ENCODE peak calls at places on chromosome 7, in four cellular contexts. D is ovary, S is neural progenitor cell, I is PC-3. Z is an unnamed sample.

GRCh38 chr7:137006293-137006692 is 137.8 kb downstream of the CHRM2 start:
- DNase-seq in D (peak; percentile 28), S (no peak), I (peak; percentile 18), Z (no peak)

GRCh38 chr7:158672975-158673374 is 31.6 kb downstream of the NCAPG2 start:
- DNase-seq in D (no peak), S (no peak), I (peak; percentile 73), Z (no peak)

GRCh38 chr7:158802535-158803199 is 26.6 kb downstream of the ESYT2 start:
- DNase-seq in D (no peak), S (no peak), I (peak; percentile 68), Z (no peak)

GRCh38 chr7:98619450-98620321 is 2.6 kb downstream of the NPTX2 start:
- DNase-seq in D (no peak), S (peak; percentile 67), I (no peak), Z (no peak)

GRCh38 chr7:54831644-54832095 is 72.7 kb upstream of the SEC61G start:
- DNase-seq in D (no peak), S (no peak), I (peak; percentile 95), Z (no peak)

GRCh38 chr7:12564996-12565764 is 5.3 kb upstream of the SCIN start:
- DNase-seq in D (no peak), S (no peak), I (peak; percentile 64), Z (no peak)

GRCh38 chr7:32242436-32242835 is 172.2 kb upstream of the PDE1C start:
- DNase-seq in D (no peak), S (no peak), I (no peak), Z (no peak)

GRCh38 chr7:117724898-117725297 is 148.3 kb downstream of the CTTNBP2 start:
- DNase-seq in D (no peak), S (no peak), I (no peak), Z (no peak)

GRCh38 chr7:28937593-28937992 is 20.5 kb downstream of the TRIL start:
- DNase-seq in D (no peak), S (no peak), I (no peak), Z (no peak)

GRCh38 chr7:48526375-48526732 is 355.1 kb downstream of the ABCA13 start:
- DNase-seq in D (no peak), S (no peak), I (no peak), Z (no peak)

GRCh38 chr7:130359276-130359857 is 14.8 kb downstream of the CPA5 start:
- DNase-seq in D (no peak), S (no peak), I (no peak), Z (peak; percentile 52)

GRCh38 chr7:48755061-48755555 is 169.2 kb upstream of the CDC14C start:
- DNase-seq in D (no peak), S (no peak), I (no peak), Z (no peak)

GRCh38 chr7:20784311-20785210 is 2.1 kb downstream of the SP8 start:
- DNase-seq in D (no peak), S (peak; percentile 74), I (peak; percentile 69), Z (no peak)

GRCh38 chr7:104921596-104921995 is 92.4 kb upstream of the KMT2E start:
- DNase-seq in D (no peak), S (no peak), I (no peak), Z (no peak)

GRCh38 chr7:131265227-131265626 is 62.4 kb upstream of the MKLN1 start:
- DNase-seq in D (no peak), S (no peak), I (no peak), Z (no peak)

GRCh38 chr7:34756025-34756437 is 98.0 kb downstream of the NPSR1 start:
- DNase-seq in D (no peak), S (no peak), I (no peak), Z (no peak)
- H3K4me1 ChIP-seq in D (no peaks in the 10 kb centered on the region), S (no peaks in the 10 kb centered on the region), I (no peaks in the 10 kb centered on the region), Z (no peaks in the 10 kb centered on the region)

GRCh38 chr7:108057951-108058391 is 55.0 kb upstream of the LAMB1 start:
- DNase-seq in D (no peak), S (no peak), I (no peak), Z (no peak)

GRCh38 chr7:108055541-108056135 is 52.7 kb upstream of the LAMB1 start:
- DNase-seq in D (no peak), S (peak; percentile 3), I (no peak), Z (no peak)

GRCh38 chr7:108053250-108053649 is 50.3 kb upstream of the LAMB1 start:
- DNase-seq in D (no peak), S (no peak), I (no peak), Z (no peak)

GRCh38 chr7:108051449-108051848 is 48.5 kb upstream of the LAMB1 start:
- DNase-seq in D (no peak), S (no peak), I (no peak), Z (no peak)

GRCh38 chr7:108054537-108054936 is 51.6 kb upstream of the LAMB1 start:
- DNase-seq in D (no peak), S (no peak), I (peak; percentile 54), Z (no peak)
- H3K4me1 ChIP-seq in D (peaks cover 4% of the 10 kb centered on the region), S (no peaks in the 10 kb centered on the region), I (peaks cover 4% of the 10 kb centered on the region), Z (peaks cover 16% of the 10 kb centered on the region)

DNA sequence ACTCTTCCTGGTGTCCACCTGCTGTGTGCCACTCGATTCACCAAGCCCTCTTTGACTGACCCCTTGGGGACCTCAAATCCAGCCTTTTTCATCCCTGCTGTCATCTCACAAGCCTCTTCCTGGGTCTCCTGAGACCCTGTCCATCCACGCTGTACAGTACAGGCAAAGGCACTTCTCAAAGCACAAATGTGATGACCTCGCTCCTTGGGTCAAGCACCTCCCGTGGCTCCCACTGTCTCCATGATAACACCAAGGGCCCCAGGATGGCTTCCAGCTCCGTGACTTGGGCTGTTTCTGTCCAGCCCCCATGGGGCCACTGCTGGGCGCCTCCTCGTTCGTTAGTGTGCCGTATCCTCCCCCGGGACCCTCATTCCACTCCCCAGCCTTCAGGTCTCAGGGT is 28.7 kb downstream of the PVRIG start:
- DNase-seq in D (no peak), S (no peak), I (no peak), Z (no peak)
- H3K4me1 ChIP-seq in D (peaks cover 4% of the 10 kb centered on the region), S (peaks cover 14% of the 10 kb centered on the region), I (peaks cover 23% of the 10 kb centered on the region), Z (peaks cover 5% of the 10 kb centered on the region)

DNA sequence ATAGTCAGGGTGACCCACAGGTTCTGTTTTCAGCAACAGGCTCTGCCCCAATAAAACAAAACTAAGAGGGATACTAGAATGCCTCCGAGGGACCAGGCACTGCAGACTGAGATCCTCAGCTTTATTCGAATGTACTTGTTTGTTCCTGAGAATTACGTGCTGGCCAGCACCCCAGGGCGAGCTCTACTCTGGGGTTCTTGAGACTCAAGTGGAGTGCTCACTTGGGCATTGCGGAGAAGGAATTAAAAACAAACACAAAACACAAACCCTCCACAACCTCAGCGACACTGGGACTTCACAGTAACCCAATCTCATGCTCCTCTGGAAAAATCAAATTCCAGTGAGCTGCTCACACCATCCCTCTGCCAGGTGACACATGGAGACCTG is 250.7 kb downstream of the TNS3 start:
- DNase-seq in D (no peak), S (no peak), I (no peak), Z (no peak)
- H3K4me1 ChIP-seq in D (peaks cover 32% of the 10 kb centered on the region), S (peaks cover 42% of the 10 kb centered on the region), I (no peaks in the 10 kb centered on the region), Z (no peaks in the 10 kb centered on the region)

GRCh38 chr7:18531539-18531938 is 36.0 kb downstream of the HDAC9 start:
- DNase-seq in D (no peak), S (no peak), I (no peak), Z (no peak)
- H3K4me1 ChIP-seq in D (no peaks in the 10 kb centered on the region), S (peaks cover 9% of the 10 kb centered on the region), I (peaks cover 6% of the 10 kb centered on the region), Z (no peaks in the 10 kb centered on the region)

GRCh38 chr7:23471090-23471859 is 984 bp upstream of the IGF2BP3 start:
- DNase-seq in D (no peak), S (peak; percentile 97), I (peak; percentile 78), Z (no peak)

GRCh38 chr7:23470290-23471089 is at the start of gene IGF2BP3:
- DNase-seq in D (no peak), S (peak; percentile 97), I (peak; percentile 92), Z (no peak)

GRCh38 chr7:23472556-23472955 is 2.3 kb upstream of the IGF2BP3 start:
- DNase-seq in D (no peak), S (no peak), I (no peak), Z (no peak)

GRCh38 chr7:23472974-23473847 is 2.9 kb upstream of the IGF2BP3 start:
- DNase-seq in D (no peak), S (peak; percentile 53), I (no peak), Z (no peak)

DNA sequence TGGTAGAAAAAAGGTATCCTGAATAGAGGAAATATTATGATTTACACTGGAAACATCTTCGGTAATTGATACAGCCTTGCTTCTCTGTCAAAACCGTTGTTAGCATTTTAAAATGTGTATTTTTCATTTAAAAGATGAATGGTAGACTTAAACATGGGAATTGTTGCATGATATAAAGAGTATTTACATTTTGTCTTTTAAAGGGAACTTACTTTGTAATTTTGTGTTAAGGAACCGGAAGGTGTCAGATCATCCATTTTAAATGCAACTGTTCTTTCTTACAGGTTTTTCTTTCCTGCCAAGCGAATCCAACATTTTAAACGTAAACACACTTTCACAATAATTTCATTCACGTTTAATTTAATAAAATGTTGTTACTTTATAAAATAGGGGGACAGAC is 1.8 kb upstream of the IGF2BP3 start:
- DNase-seq in D (no peak), S (no peak), I (no peak), Z (no peak)
- H3K4me1 ChIP-seq in D (peaks cover 11% of the 10 kb centered on the region), S (peaks cover 17% of the 10 kb centered on the region), I (peaks cover 28% of the 10 kb centered on the region), Z (peaks cover 52% of the 10 kb centered on the region)

GRCh38 chr7:102415685-102416225 is 17.6 kb upstream of the ORAI2 start:
- DNase-seq in D (no peak), S (no peak), I (no peak), Z (no peak)
- H3K4me1 ChIP-seq in D (no peaks in the 10 kb centered on the region), S (no peaks in the 10 kb centered on the region), I (no peaks in the 10 kb centered on the region), Z (no peaks in the 10 kb centered on the region)

GRCh38 chr7:107746006-107746405 is 2.1 kb downstream of the CBLL1 start:
- DNase-seq in D (no peak), S (no peak), I (no peak), Z (no peak)

GRCh38 chr7:107744345-107744750 is 406 bp downstream of the CBLL1 start:
- DNase-seq in D (no peak), S (no peak), I (no peak), Z (no peak)

GRCh38 chr7:107742678-107743566 is 1.0 kb upstream of the CBLL1 start:
- DNase-seq in D (peak; percentile 17), S (peak; percentile 80), I (no peak), Z (peak; percentile 77)

GRCh38 chr7:107743567-107744344 is at the start of gene CBLL1:
- DNase-seq in D (peak; percentile 97), S (peak; percentile 97), I (peak; percentile 91), Z (peak; percentile 98)
- H3K4me1 ChIP-seq in D (peaks cover 7% of the 10 kb centered on the region), S (peaks cover 23% of the 10 kb centered on the region), I (peaks cover 26% of the 10 kb centered on the region), Z (no peaks in the 10 kb centered on the region)